ENCODE peak calls at places on chromosomes 11 and 22, in six cellular contexts. S is B cell, R is cardiac muscle cell, E is pancreas, U is Caco-2, A is nephron progenitor cell. D is an unnamed sample.

GRCh38 chr11:19344661-19345518 is 104.1 kb upstream of the E2F8 start:
- DNase-seq in S (no peak), R (peak; percentile 69), E (peak; percentile 79), U (no peak), A (peak; percentile 86), D (peak; percentile 48)

GRCh38 chr11:131739243-131739882 is 368.9 kb downstream of the NTM start:
- DNase-seq in S (no peak), R (no peak), E (no peak), U (no peak), A (no peak), D (no peak)

GRCh38 chr11:57354699-57355098 is 16.5 kb downstream of the P2RX3 start:
- DNase-seq in S (no peak), R (no peak), E (no peak), U (no peak), A (no peak), D (no peak)

GRCh38 chr11:94895451-94895850 is 77.9 kb downstream of the CWC15 start:
- DNase-seq in S (no peak), R (no peak), E (no peak), U (no peak), A (no peak), D (no peak)

GRCh38 chr11:46105134-46105628 is 16.1 kb downstream of the PHF21A start:
- DNase-seq in S (no peak), R (no peak), E (no peak), U (no peak), A (no peak), D (no peak)

GRCh38 chr11:21511835-21512440 is 680.9 kb upstream of the ANO5 start:
- DNase-seq in S (no peak), R (peak; percentile 87), E (no peak), U (peak; percentile 81), A (peak; percentile 85), D (peak; percentile 20)

GRCh38 chr22:39617342-39617741 is 46.8 kb downstream of the CACNA1I start:
- DNase-seq in S (no peak), R (no peak), E (no peak), U (no peak), A (no peak), D (no peak)

GRCh38 chr11:2154195-2154585 is 6.8 kb downstream of the INS start:
- DNase-seq in S (no peak), R (no peak), E (no peak), U (no peak), A (no peak), D (no peak)

GRCh38 chr11:46278387-46279173 is 1.1 kb downstream of the CREB3L1 start:
- DNase-seq in S (no peak), R (peak; percentile 81), E (peak; percentile 90), U (peak; percentile 74), A (peak; percentile 71), D (peak; percentile 75)

GRCh38 chr11:58965246-58965985 is 26.1 kb downstream of the GLYATL1 start:
- DNase-seq in S (no peak), R (no peak), E (no peak), U (no peak), A (no peak), D (no peak)

GRCh38 chr11:20078846-20079245 is 81.4 kb downstream of the DBX1 start:
- DNase-seq in S (no peak), R (no peak), E (no peak), U (no peak), A (no peak), D (no peak)

GRCh38 chr22:18110944-18111758 is 542 bp downstream of the TUBA8 start:
- DNase-seq in S (no peak), R (no peak), E (no peak), U (no peak), A (no peak), D (no peak)

GRCh38 chr11:126355926-126356897 is 726 bp downstream of the ST3GAL4 start:
- DNase-seq in S (no peak), R (peak; percentile 39), E (no peak), U (no peak), A (no peak), D (peak; percentile 47)

GRCh38 chr11:73004088-73004487 is 138.0 kb downstream of the FCHSD2 start:
- DNase-seq in S (no peak), R (no peak), E (no peak), U (no peak), A (no peak), D (no peak)

GRCh38 chr11:69166186-69167115 is 10.7 kb downstream of the SMIM38 start:
- DNase-seq in S (peak; percentile 45), R (peak; percentile 53), E (no peak), U (no peak), A (no peak), D (peak; percentile 89)
- TF ChIP-seq CTCF in S (no peak), R (peak; percentile 30), E (no peak), U (no peak), A (no peak), D (no peak)

GRCh38 chr22:19518568-19519030 is 5.6 kb downstream of the CLDN5 start:
- DNase-seq in S (no peak), R (no peak), E (no peak), U (no peak), A (no peak), D (no peak)
- TF ChIP-seq CTCF in S (no peak), R (no peak), E (no peak), U (no peak), A (no peak), D (no peak)

DNA sequence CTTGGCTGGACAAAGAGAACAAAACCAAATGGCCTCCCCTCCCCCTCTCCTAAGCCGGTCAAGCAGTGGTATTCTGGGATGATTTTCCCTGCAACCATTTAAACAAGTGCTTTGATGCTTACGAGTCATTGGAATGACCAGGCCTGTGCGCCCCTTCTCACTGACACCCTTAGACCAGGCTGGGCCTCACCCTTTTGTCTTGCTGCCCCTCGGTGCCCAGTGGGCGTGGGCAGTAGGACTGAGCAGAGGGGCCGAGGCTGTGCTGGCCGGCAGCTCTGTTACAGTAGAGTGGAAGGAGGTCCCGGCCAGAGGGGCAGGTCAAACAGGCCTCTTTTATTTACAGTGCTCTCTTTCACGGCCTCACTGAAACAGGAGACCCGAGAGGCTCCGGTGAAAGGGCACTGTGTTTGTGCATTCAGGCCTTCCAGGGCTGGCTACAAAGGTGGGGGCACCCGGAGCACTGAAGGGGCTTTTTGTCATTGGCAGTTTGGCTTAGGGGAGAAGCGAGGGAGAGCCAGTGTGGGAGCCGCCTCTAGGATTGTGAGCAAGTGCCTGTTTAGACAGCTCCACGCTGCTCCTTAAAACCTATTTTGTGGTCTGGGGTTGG is 32.4 kb downstream of the ZBTB16 start:
- DNase-seq in S (no peak), R (no peak), E (no peak), U (peak; percentile 39), A (peak; percentile 63), D (no peak)
- TF ChIP-seq CTCF in S (no peak), R (no peak), E (no peak), U (no peak), A (no peak), D (no peak)

GRCh38 chr22:34105461-34106062 is 185.3 kb upstream of the LARGE1 start:
- DNase-seq in S (no peak), R (peak; percentile 69), E (peak; percentile 67), U (peak; percentile 26), A (peak; percentile 83), D (peak; percentile 25)
- TF ChIP-seq CTCF in S (peak; percentile 66), R (no peak), E (peak; percentile 51), U (peak; percentile 46), A (peak; percentile 83), D (no peak)

GRCh38 chr22:31244044-31244942 is 32.2 kb downstream of the LIMK2 start:
- DNase-seq in S (no peak), R (peak; percentile 69), E (no peak), U (peak; percentile 73), A (peak; percentile 65), D (no peak)

GRCh38 chr22:31240011-31240410 is 27.9 kb downstream of the LIMK2 start:
- DNase-seq in S (no peak), R (no peak), E (no peak), U (peak; percentile 11), A (no peak), D (no peak)

GRCh38 chr22:31243339-31244043 is 31.4 kb downstream of the LIMK2 start:
- DNase-seq in S (no peak), R (no peak), E (no peak), U (peak; percentile 55), A (no peak), D (no peak)

GRCh38 chr22:31241200-31241599 is 29.1 kb downstream of the LIMK2 start:
- DNase-seq in S (no peak), R (no peak), E (no peak), U (peak; percentile 24), A (no peak), D (no peak)

DNA sequence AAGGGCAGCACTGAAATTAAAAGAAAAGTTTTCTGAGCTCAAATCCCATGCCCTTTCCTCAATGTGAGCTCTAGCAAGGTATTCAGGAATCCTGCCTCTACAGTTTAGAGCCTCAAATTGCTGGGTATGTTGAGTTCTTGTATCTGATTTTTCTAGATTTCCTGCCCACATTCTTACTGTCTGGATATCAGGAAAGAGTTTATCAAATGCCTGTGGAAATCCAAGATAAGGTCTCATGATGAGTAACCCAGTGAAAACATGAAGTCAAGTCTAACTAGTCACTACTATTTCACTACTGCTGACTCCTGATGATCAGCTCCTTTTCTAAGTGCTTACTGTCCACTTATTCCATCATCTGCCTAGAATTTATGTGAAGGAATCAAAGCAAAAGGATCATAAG is 29.8 kb downstream of the LIMK2 start:
- DNase-seq in S (no peak), R (no peak), E (no peak), U (no peak), A (no peak), D (no peak)
- TF ChIP-seq CTCF in S (no peak), R (peak; percentile 34), E (no peak), U (no peak), A (no peak), D (no peak)

GRCh38 chr22:46091277-46091977 is 58.9 kb upstream of the PPARA start:
- DNase-seq in S (no peak), R (no peak), E (peak; percentile 53), U (no peak), A (no peak), D (no peak)
- TF ChIP-seq CTCF in S (no peak), R (no peak), E (no peak), U (no peak), A (no peak), D (no peak)

GRCh38 chr11:75766449-75767227 is 1.9 kb upstream of the DGAT2 start:
- DNase-seq in S (no peak), R (no peak), E (peak; percentile 25), U (no peak), A (no peak), D (peak; percentile 72)

GRCh38 chr11:75768909-75769771 is 562 bp downstream of the DGAT2 start:
- DNase-seq in S (no peak), R (no peak), E (no peak), U (no peak), A (no peak), D (no peak)

GRCh38 chr11:75767793-75768111 is 826 bp upstream of the DGAT2 start:
- DNase-seq in S (no peak), R (no peak), E (no peak), U (no peak), A (no peak), D (no peak)

GRCh38 chr11:75767228-75767572 is 1.4 kb upstream of the DGAT2 start:
- DNase-seq in S (no peak), R (no peak), E (no peak), U (no peak), A (no peak), D (no peak)

GRCh38 chr11:75768112-75768908 is at the start of gene DGAT2:
- DNase-seq in S (peak; percentile 82), R (peak; percentile 95), E (peak; percentile 88), U (peak; percentile 96), A (peak; percentile 84), D (peak; percentile 92)
- TF ChIP-seq CTCF in S (peak; percentile 23), R (peak; percentile 12), E (no peak), U (peak; percentile 83), A (peak; percentile 27), D (no peak)

D was measured in GM20000.